ENCODE peak calls at places on chromosome 18, in nine cellular contexts. C, V, Q, M, I, Y, F, A and P are unnamed samples.
A peak's percentile ranks its signal among the peaks of the same experiment; 100 is the strongest.

GRCh38 chr18:59148192-59148591 is 8.5 kb downstream of the SEC11C start:
- DNase-seq in C (no peak), V (no peak), Q (no peak), M (no peak), I (no peak), Y (no peak), F (no peak), A (no peak), P (no peak)

GRCh38 chr18:43965691-43966090 is 688.4 kb upstream of the SYT4 start:
- DNase-seq in C (no peak), V (no peak), Q (no peak), M (no peak), I (no peak), Y (no peak), F (no peak), A (no peak), P (no peak)

GRCh38 chr18:45255142-45255890 is 360.0 kb upstream of the SLC14A2 start:
- DNase-seq in C (no peak), V (no peak), Q (peak; percentile 83), M (no peak), I (peak; percentile 88), Y (peak; percentile 6), F (no peak), A (no peak), P (no peak)

GRCh38 chr18:9835112-9835755 is 50.5 kb upstream of the TXNDC2 start:
- DNase-seq in C (no peak), V (no peak), Q (no peak), M (no peak), I (no peak), Y (peak; percentile 88), F (no peak), A (no peak), P (no peak)

GRCh38 chr18:62183578-62184195 is 3.2 kb downstream of the PIGN start:
- DNase-seq in C (peak; percentile 70), V (no peak), Q (peak; percentile 43), M (no peak), I (peak; percentile 10), Y (peak; percentile 71), F (no peak), A (no peak), P (no peak)

GRCh38 chr18:23528580-23529472 is 25.5 kb downstream of the RMC1 start:
- DNase-seq in C (no peak), V (no peak), Q (no peak), M (peak; percentile 73), I (no peak), Y (no peak), F (no peak), A (no peak), P (no peak)

GRCh38 chr18:76445741-76446232 is 49.3 kb downstream of the ZNF516 start:
- DNase-seq in C (no peak), V (no peak), Q (no peak), M (no peak), I (no peak), Y (no peak), F (no peak), A (no peak), P (no peak)

GRCh38 chr18:76368976-76369375 is 126.1 kb downstream of the ZNF516 start:
- DNase-seq in C (no peak), V (no peak), Q (no peak), M (no peak), I (no peak), Y (no peak), F (no peak), A (no peak), P (no peak)

GRCh38 chr18:52333860-52334259 is 6.1 kb upstream of the DCC start:
- DNase-seq in C (peak; percentile 9), V (no peak), Q (no peak), M (no peak), I (no peak), Y (no peak), F (no peak), A (no peak), P (no peak)

GRCh38 chr18:58388736-58389135 is 240.2 kb downstream of the ALPK2 start:
- DNase-seq in C (no peak), V (no peak), Q (no peak), M (no peak), I (no peak), Y (no peak), F (no peak), A (no peak), P (no peak)

GRCh38 chr18:72539861-72540260 is 4.3 kb downstream of the CBLN2 start:
- DNase-seq in C (no peak), V (no peak), Q (no peak), M (no peak), I (no peak), Y (no peak), F (no peak), A (no peak), P (no peak)

GRCh38 chr18:53147472-53147871 is 807.5 kb downstream of the DCC start:
- DNase-seq in C (no peak), V (no peak), Q (no peak), M (no peak), I (no peak), Y (no peak), F (no peak), A (no peak), P (no peak)

GRCh38 chr18:56238576-56238975 is 399.8 kb downstream of the TXNL1 start:
- DNase-seq in C (no peak), V (no peak), Q (no peak), M (no peak), I (no peak), Y (peak; percentile 14), F (no peak), A (no peak), P (no peak)

GRCh38 chr18:6546229-6546628 is 131.5 kb upstream of the L3MBTL4 start:
- DNase-seq in C (no peak), V (no peak), Q (no peak), M (no peak), I (no peak), Y (no peak), F (no peak), A (no peak), P (no peak)

GRCh38 chr18:69523582-69523981 is 122.9 kb downstream of the DOK6 start:
- DNase-seq in C (no peak), V (no peak), Q (no peak), M (no peak), I (no peak), Y (no peak), F (no peak), A (no peak), P (no peak)
- H3K4me3 ChIP-seq in C (no peak overlapping the region), V (no peak overlapping the region), Q (no peak overlapping the region), M (no peak overlapping the region), I (no peak overlapping the region), Y (no peak overlapping the region), F (no peak overlapping the region), A (no peak overlapping the region), P (no peak overlapping the region)

GRCh38 chr18:25827961-25828561 is 262.4 kb downstream of the SS18 start:
- DNase-seq in C (no peak), V (no peak), Q (peak; percentile 28), M (no peak), I (no peak), Y (peak; percentile 34), F (no peak), A (no peak), P (peak; percentile 11)

GRCh38 chr18:25832008-25832604 is 258.3 kb downstream of the SS18 start:
- DNase-seq in C (peak; percentile 43), V (no peak), Q (peak; percentile 71), M (no peak), I (peak; percentile 7), Y (peak; percentile 80), F (no peak), A (peak; percentile 71), P (peak; percentile 50)

GRCh38 chr18:25834061-25834460 is 256.4 kb downstream of the SS18 start:
- DNase-seq in C (no peak), V (no peak), Q (no peak), M (no peak), I (no peak), Y (no peak), F (no peak), A (no peak), P (no peak)

GRCh38 chr18:25830787-25831186 is 259.6 kb downstream of the SS18 start:
- DNase-seq in C (no peak), V (no peak), Q (peak; percentile 68), M (peak; percentile 76), I (peak; percentile 38), Y (no peak), F (no peak), A (peak; percentile 69), P (no peak)

DNA sequence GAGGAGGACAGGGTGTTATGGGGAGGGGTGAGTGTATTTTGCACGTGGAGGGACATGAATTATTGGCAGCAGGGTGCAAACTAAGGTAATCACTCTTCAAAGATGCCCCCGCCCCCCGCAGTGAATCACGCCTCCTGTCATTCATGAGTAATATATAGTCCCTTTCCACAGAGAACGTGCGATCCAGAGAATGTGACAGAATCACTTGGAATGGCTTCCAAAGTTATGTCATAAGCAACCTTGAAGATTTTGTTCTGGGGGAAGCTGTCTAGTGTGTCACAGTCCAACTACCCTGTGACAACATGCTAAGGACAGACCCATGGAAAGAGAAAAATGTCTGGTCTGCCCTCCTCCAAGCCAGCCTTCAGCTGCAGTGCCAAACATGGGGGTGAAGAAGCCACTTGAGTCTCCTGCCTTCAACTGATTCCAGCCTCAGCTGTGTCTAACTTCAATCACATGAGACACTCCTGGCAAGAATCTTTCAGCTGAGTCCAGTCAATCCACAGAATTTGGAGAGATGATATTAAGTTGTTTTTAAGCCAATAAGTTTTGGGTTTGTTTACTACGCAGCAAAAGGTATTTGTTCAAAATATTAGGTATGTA is 259.1 kb downstream of the SS18 start:
- DNase-seq in C (no peak), V (no peak), Q (no peak), M (no peak), I (no peak), Y (no peak), F (no peak), A (no peak), P (no peak)
- H3K27ac ChIP-seq in C (no peak overlapping the region), V (no peak overlapping the region), Q (no peak overlapping the region), M (no peak overlapping the region), I (no peak overlapping the region), Y (no peak overlapping the region), F (no peak overlapping the region), A (no peak overlapping the region), P (no peak overlapping the region)

GRCh38 chr18:3710712-3711269 is 260.8 kb downstream of the TGIF1 start:
- DNase-seq in C (no peak), V (no peak), Q (no peak), M (peak; percentile 76), I (no peak), Y (no peak), F (no peak), A (peak; percentile 48), P (no peak)
- TF ChIP-seq CTCF in C (no peak), V (no peak), Q (no peak), M (no peak), I (no peak), Y (no peak), F (no peak), A (no peak), P (no peak)

DNA sequence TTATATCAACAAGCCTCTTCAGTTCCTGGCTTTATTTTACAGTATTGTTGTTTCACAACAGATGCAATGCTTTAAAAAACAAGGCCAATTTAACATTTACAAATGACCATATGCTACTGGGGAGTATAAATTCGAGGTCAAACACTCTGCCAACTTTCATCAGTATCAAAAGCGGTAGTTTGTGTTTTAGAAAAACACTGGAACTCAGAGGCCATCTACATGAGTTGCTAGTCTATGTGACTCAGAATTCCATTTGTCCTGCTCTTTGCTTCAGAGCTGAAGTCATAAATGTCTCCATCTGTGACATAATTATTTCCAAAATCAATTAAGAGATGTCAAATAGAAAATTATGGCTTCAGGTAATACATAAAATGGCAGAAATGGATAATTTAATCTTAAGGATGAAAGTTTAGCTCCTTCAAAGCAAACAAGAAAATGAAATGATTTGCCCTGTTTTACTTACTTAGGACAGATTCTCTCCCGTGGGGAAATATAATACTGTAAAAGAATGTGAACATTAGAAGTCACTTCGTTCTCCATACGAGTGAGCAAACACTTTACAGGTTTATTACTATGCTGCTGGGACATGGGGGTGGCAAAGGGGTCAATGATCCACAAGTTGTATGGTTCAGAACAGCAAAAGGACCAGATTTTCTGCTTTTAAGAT is 3.7 kb downstream of the MEX3C start:
- DNase-seq in C (no peak), V (no peak), Q (no peak), M (no peak), I (no peak), Y (no peak), F (no peak), A (no peak), P (no peak)
- H3K4me3 ChIP-seq in C (peak overlapping the region; percentile 99), V (peak overlapping the region; percentile 69), Q (peak overlapping the region; percentile 13), M (no peak overlapping the region), I (peak overlapping the region; percentile 90), Y (peak overlapping the region; percentile 75), F (peak overlapping the region; percentile 87), A (peak overlapping the region; percentile 91), P (peak overlapping the region; percentile 87)